ENCODE peak calls at places on chromosome 22, in nine cellular contexts. N, E, U, I, J, K, P, S and O are unnamed samples.

GRCh38 chr22:46596819-46597218 is 23.4 kb upstream of the GRAMD4 start:
- DNase-seq in I (no peak), J (no peak), E (peak; percentile 92), N (no peak), P (peak; percentile 93), S (peak; percentile 95), U (peak; percentile 64), K (peak; percentile 69), O (no peak)

GRCh38 chr22:16954060-16954403 is 54.0 kb downstream of the GAB4 start:
- DNase-seq in I (no peak), E (no peak), K (no peak), S (no peak), P (no peak), U (no peak), J (no peak), N (peak; percentile 4), O (no peak)

GRCh38 chr22:47299879-47300697 is 537.6 kb downstream of the TBC1D22A start:
- DNase-seq in P (no peak), U (no peak), S (peak; percentile 26), N (no peak), K (no peak), I (peak; percentile 33), E (no peak), J (no peak), O (no peak)

GRCh38 chr22:47035443-47035881 is 273.0 kb downstream of the TBC1D22A start:
- DNase-seq in N (no peak), I (no peak), K (no peak), J (no peak), P (no peak), E (no peak), S (peak; percentile 41), U (no peak), O (no peak)

GRCh38 chr22:23841292-23841691 is 2.5 kb upstream of the DERL3 start:
- DNase-seq in I (no peak), K (no peak), P (no peak), N (no peak), U (no peak), J (no peak), S (peak; percentile 54), E (no peak), O (no peak)

GRCh38 chr22:43796567-43796966 is 15.5 kb downstream of the EFCAB6 start:
- DNase-seq in K (peak; percentile 35), N (no peak), E (no peak), P (no peak), I (no peak), U (no peak), S (no peak), J (no peak), O (no peak)

GRCh38 chr22:16783930-16784354 is 41.3 kb downstream of the XKR3 start:
- DNase-seq in I (no peak), K (no peak), P (no peak), S (no peak), N (peak; percentile 82), U (no peak), E (no peak), J (no peak), O (peak; percentile 2)

GRCh38 chr22:43376765-43377485 is 33.8 kb upstream of the SCUBE1 start:
- DNase-seq in U (no peak), N (no peak), S (no peak), J (no peak), I (no peak), P (no peak), E (peak; percentile 40), K (no peak), O (peak; percentile 93)

GRCh38 chr22:17781319-17782031 is 7.2 kb upstream of the BID start:
- DNase-seq in N (no peak), S (no peak), P (no peak), K (peak; percentile 92), J (no peak), U (no peak), I (no peak), E (no peak), O (peak; percentile 84)

GRCh38 chr22:31947296-31947695 is 3.0 kb downstream of the YWHAH start:
- DNase-seq in N (no peak), J (peak; percentile 15), P (no peak), S (no peak), U (no peak), K (peak; percentile 58), E (no peak), I (no peak), O (peak; percentile 69)

GRCh38 chr22:30205281-30206115 is 41.1 kb downstream of the LIF start:
- DNase-seq in J (peak; percentile 60), I (peak; percentile 74), E (no peak), N (no peak), U (peak; percentile 73), K (peak; percentile 81), S (no peak), P (no peak), O (no peak)

DNA sequence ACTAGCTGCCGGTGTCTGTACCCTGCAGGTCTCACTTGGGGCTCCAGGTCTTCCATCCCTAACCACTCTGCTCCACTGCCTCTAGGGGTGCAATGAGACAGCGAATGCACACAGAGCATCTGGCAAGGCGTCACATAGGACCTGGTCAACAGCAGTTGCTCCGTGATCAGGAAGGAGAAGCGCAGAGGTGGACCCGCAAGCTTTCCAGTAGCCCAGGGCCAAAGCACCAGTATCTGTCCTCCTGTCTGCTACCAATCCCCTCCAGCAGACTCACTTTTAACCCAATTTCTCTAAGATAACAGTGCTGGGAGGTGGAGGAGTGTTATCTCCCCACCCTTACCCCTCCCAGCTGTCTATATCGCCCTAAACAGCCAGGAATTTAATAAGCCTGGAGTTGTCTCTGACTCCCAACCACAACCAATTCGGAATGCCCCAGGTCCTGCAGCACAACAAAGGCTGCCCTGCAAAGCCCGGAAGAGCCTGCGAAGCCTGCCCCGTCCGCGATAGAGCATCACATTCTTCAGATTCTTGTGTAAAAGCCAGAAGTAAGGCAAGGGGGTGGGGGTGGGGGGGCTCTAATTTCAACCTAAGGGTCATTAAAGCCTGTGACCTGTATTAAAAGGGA is 19.3 kb downstream of the MYH9 start:
- DNase-seq in E (peak; percentile 39), J (no peak), I (no peak), N (peak; percentile 77), U (no peak), P (no peak), K (peak; percentile 25), S (no peak), O (peak; percentile 43)
- H3K4me3 ChIP-seq in E (no peak overlapping the region), J (no peak overlapping the region), I (peak overlapping the region; percentile 7), N (no peak overlapping the region), U (peak overlapping the region; percentile 26), P (no peak overlapping the region), K (no peak overlapping the region), S (no peak overlapping the region), O (no peak overlapping the region)

GRCh38 chr22:27825174-27825573 is 23.6 kb upstream of the MN1 start:
- DNase-seq in S (no peak), K (no peak), J (no peak), N (peak; percentile 30), U (no peak), P (no peak), E (no peak), I (no peak), O (peak; percentile 26)
- TF ChIP-seq CTCF in S (no peak), K (peak; percentile 16), J (no peak), N (peak; percentile 50), U (no peak), P (no peak), E (no peak), I (no peak), O (peak; percentile 33)

DNA sequence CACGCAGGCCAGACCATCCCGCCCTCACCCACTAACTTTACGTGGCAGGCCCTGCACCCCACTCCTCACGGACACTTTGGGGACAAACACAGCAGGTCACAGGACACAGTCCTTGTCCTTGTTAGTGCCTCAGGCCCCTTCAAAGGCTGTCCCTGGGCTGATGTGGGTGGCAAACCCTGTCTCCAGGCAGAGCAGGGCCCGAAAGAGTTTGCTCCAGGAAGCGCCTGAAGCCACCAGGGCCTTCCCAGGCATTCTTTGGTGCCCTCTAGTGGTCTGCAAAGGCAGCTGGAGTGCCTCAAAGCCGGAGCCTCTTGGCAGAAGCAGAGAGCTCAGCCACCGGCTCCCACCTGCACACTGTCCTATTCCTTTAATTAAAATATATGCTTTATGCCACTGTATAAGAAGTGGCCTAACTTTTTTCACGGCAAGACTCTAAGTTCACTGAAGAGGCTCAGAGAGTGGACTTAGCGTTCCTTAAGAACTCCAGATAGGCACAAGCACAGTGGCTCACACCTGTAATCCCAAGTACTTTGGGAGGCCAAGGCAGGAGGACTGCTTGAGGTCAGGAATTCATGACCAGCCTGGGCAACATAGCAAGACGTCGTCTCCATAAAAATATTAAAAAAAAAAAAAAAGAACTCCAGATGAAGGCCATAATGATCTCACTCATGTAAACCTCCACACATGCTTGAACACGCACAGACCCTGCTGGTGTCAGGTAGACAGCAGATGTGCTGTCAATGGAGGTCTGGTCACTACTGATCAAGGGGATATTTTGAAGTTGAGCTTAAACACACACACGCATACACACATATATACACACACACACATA is 11.1 kb downstream of the TXN2 start:
- DNase-seq in S (peak; percentile 92), U (peak; percentile 92), P (peak; percentile 86), N (peak; percentile 66), E (peak; percentile 84), K (peak; percentile 94), I (peak; percentile 93), J (peak; percentile 87), O (peak; percentile 89)
- H3K4me3 ChIP-seq in S (no peak overlapping the region), U (peak overlapping the region; percentile 42), P (no peak overlapping the region), N (no peak overlapping the region), E (no peak overlapping the region), K (no peak overlapping the region), I (no peak overlapping the region), J (no peak overlapping the region), O (no peak overlapping the region)

GRCh38 chr22:19036229-19036522 is 86.0 kb downstream of the DGCR2 start:
- DNase-seq in U (no peak), S (no peak), I (no peak), N (no peak), K (no peak), P (no peak), E (no peak), J (no peak), O (no peak)

GRCh38 chr22:19035474-19036228 is 86.6 kb downstream of the DGCR2 start:
- DNase-seq in N (peak; percentile 70), I (peak; percentile 59), E (no peak), U (no peak), S (peak; percentile 56), J (no peak), P (no peak), K (no peak), O (peak; percentile 11)

GRCh38 chr22:19038164-19038546 is 84.1 kb downstream of the DGCR2 start:
- DNase-seq in P (no peak), E (no peak), S (peak; percentile 40), K (no peak), I (peak; percentile 48), N (no peak), J (no peak), U (peak; percentile 41), O (no peak)

GRCh38 chr22:19037282-19038163 is 84.7 kb downstream of the DGCR2 start:
- DNase-seq in S (no peak), P (no peak), K (no peak), E (no peak), N (no peak), J (no peak), I (peak; percentile 50), U (peak; percentile 45), O (no peak)

DNA sequence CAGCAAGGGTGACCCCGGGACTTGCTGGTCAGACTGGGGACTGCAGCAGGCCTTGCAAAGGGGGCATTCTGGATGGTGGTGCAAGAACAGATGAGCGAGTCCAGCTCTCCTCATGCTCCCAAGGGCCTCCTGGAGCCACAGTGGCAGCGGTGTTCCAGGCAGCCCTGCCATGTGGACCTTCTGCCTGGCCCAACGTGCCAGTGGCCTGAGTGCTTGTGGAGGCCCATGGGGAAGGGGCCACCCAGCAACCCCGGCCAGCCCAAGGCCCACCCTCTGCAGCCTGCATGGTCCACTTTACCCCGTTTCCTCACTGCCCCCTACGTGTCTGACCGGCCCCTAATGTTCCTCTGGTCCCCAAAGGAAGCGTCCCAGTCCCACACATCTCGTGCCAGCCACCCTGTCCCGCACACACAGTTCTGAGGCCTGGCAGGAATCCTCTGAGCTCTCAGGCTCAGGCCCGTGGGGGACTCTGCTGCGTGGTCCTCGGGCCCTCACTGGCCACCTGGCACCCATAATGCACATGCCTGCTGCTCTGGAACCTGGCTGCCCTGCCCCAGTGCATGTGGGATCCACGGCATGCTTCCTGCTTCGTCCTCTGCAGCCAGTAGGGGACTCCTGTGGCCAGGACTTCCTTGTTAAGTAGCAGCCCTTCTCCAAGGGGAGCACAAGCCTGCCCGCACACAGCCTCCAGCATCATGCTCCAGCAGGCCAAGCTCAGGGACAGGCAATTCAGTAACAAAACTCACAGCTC is 85.5 kb downstream of the DGCR2 start:
- DNase-seq in N (no peak), J (no peak), U (no peak), I (peak; percentile 46), P (no peak), K (no peak), E (no peak), S (peak; percentile 63), O (no peak)
- TF ChIP-seq CTCF in N (peak; percentile 56), J (no peak), U (no peak), I (no peak), P (peak; percentile 9), K (peak; percentile 17), E (no peak), S (no peak), O (no peak)